ENCODE peak calls at places on chromosome 19, in seven cellular contexts. One of them, this sample, is unnamed.

GRCh38 chr19:12647490-12648071 is 19.0 kb downstream of the MAN2B1 start:
- DNase-seq in H1: peak; percentile 80
- DNase-seq in H9: peak; percentile 92
- DNase-seq in mesenchymal stem cell: no peak
- DNase-seq in neuronal stem cell: no peak
- DNase-seq in IMR-90: no peak
- DNase-seq in trophoblast cell: peak; percentile 65
- DNase-seq in this sample: peak; percentile 41

GRCh38 chr19:51724543-51724942 is 752 bp upstream of the HAS1 start:
- DNase-seq in neuronal stem cell: no peak
- DNase-seq in H1: no peak
- DNase-seq in trophoblast cell: no peak
- DNase-seq in IMR-90: no peak
- DNase-seq in mesenchymal stem cell: no peak
- DNase-seq in H9: no peak
- DNase-seq in this sample: no peak

GRCh38 chr19:611506-611869 is 21.8 kb downstream of the HCN2 start:
- DNase-seq in mesenchymal stem cell: peak; percentile 79
- DNase-seq in IMR-90: peak; percentile 96
- DNase-seq in trophoblast cell: no peak
- DNase-seq in H1: no peak
- DNase-seq in H9: no peak
- DNase-seq in neuronal stem cell: no peak
- DNase-seq in this sample: no peak

GRCh38 chr19:39677931-39678889 is 22.5 kb downstream of the LGALS16 start:
- DNase-seq in neuronal stem cell: no peak
- DNase-seq in trophoblast cell: no peak
- DNase-seq in H9: no peak
- DNase-seq in H1: no peak
- DNase-seq in mesenchymal stem cell: no peak
- DNase-seq in IMR-90: peak; percentile 39
- DNase-seq in this sample: no peak

GRCh38 chr19:11480081-11480926 is 542 bp downstream of the ELAVL3 start:
- DNase-seq in IMR-90: no peak
- DNase-seq in neuronal stem cell: no peak
- DNase-seq in H9: no peak
- DNase-seq in mesenchymal stem cell: no peak
- DNase-seq in trophoblast cell: no peak
- DNase-seq in H1: no peak
- DNase-seq in this sample: no peak

GRCh38 chr19:45098521-45099464 is 5.8 kb downstream of the PPP1R37 start:
- DNase-seq in neuronal stem cell: no peak
- DNase-seq in IMR-90: peak; percentile 45
- DNase-seq in mesenchymal stem cell: no peak
- DNase-seq in H1: no peak
- DNase-seq in H9: no peak
- DNase-seq in trophoblast cell: no peak
- DNase-seq in this sample: no peak

GRCh38 chr19:45294291-45295029 is 28.2 kb downstream of the CKM start:
- DNase-seq in IMR-90: no peak
- DNase-seq in H9: no peak
- DNase-seq in neuronal stem cell: no peak
- DNase-seq in trophoblast cell: no peak
- DNase-seq in mesenchymal stem cell: no peak
- DNase-seq in H1: no peak
- DNase-seq in this sample: no peak

GRCh38 chr19:1850809-1851544 is 2.7 kb upstream of the REXO1 start:
- DNase-seq in trophoblast cell: peak; percentile 21
- DNase-seq in H1: no peak
- DNase-seq in IMR-90: no peak
- DNase-seq in mesenchymal stem cell: no peak
- DNase-seq in neuronal stem cell: no peak
- DNase-seq in H9: peak; percentile 63
- DNase-seq in this sample: peak; percentile 44

GRCh38 chr19:45095496-45096413 is 2.8 kb downstream of the PPP1R37 start:
- DNase-seq in mesenchymal stem cell: no peak
- DNase-seq in H9: no peak
- DNase-seq in neuronal stem cell: no peak
- DNase-seq in trophoblast cell: no peak
- DNase-seq in H1: no peak
- DNase-seq in IMR-90: no peak
- DNase-seq in this sample: no peak

DNA sequence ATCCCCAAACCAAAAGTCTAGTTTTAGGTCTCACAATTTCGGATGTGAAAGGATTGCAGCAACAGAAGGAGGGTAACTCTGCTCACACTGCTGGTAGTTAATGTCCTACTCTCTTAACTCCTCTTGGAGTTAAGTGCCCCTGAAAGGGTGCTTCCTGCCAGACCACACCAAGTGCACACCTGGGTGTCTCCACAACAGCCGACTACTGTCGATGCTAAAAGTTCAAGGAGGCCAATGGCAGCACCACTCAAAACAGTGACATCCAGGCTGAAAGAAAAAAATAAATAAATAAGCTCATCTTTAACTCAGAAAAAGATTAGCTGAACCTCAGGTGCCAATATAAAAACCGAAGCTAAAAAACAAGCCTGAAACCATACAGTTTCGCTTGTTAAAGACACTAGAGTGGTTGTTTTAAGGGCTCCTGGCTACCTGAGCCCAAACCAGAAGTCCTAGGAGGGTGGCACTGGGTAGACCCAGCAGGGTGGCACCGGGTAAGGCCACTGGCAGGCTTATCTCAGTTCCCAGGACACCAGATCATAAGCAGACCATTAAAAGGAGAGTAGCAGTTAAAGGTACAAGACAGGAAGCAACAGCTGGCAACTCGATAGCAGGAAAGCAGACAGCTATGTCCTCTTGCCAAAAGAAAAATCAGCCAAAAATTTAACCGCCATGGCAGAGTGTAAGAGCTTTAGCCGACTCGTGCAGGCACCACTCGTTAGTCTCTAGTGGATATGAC is 39.3 kb downstream of the BRD4 start:
- DNase-seq in H9: no peak
- DNase-seq in neuronal stem cell: no peak
- DNase-seq in trophoblast cell: no peak
- DNase-seq in IMR-90: no peak
- DNase-seq in mesenchymal stem cell: no peak
- DNase-seq in H1: no peak
- DNase-seq in this sample: no peak
- H3K4me2 ChIP-seq in H9: no peak overlapping the region
- H3K4me2 ChIP-seq in neuronal stem cell: no peak overlapping the region
- H3K4me2 ChIP-seq in trophoblast cell: no peak overlapping the region
- H3K4me2 ChIP-seq in IMR-90: peak overlapping the region; percentile 78
- H3K4me2 ChIP-seq in mesenchymal stem cell: no peak overlapping the region
- H3K4me2 ChIP-seq in H1: no peak overlapping the region
- H3K4me2 ChIP-seq in this sample: no peak overlapping the region

GRCh38 chr19:4267901-4268815 is 10.9 kb upstream of the SHD start:
- DNase-seq in neuronal stem cell: no peak
- DNase-seq in H1: no peak
- DNase-seq in trophoblast cell: no peak
- DNase-seq in mesenchymal stem cell: no peak
- DNase-seq in IMR-90: no peak
- DNase-seq in H9: no peak
- DNase-seq in this sample: no peak

GRCh38 chr19:4266253-4267000 is 12.6 kb upstream of the SHD start:
- DNase-seq in H1: no peak
- DNase-seq in H9: no peak
- DNase-seq in neuronal stem cell: no peak
- DNase-seq in trophoblast cell: no peak
- DNase-seq in IMR-90: no peak
- DNase-seq in mesenchymal stem cell: no peak
- DNase-seq in this sample: no peak

GRCh38 chr19:4268816-4269430 is 10.1 kb upstream of the SHD start:
- DNase-seq in H9: no peak
- DNase-seq in IMR-90: no peak
- DNase-seq in trophoblast cell: no peak
- DNase-seq in mesenchymal stem cell: no peak
- DNase-seq in neuronal stem cell: no peak
- DNase-seq in H1: no peak
- DNase-seq in this sample: no peak

GRCh38 chr19:4267101-4267900 is 11.8 kb upstream of the SHD start:
- DNase-seq in H1: peak; percentile 61
- DNase-seq in IMR-90: peak; percentile 37
- DNase-seq in neuronal stem cell: peak; percentile 60
- DNase-seq in H9: peak; percentile 89
- DNase-seq in mesenchymal stem cell: peak; percentile 75
- DNase-seq in trophoblast cell: peak; percentile 66
- DNase-seq in this sample: peak; percentile 92

GRCh38 chr19:4264812-4265211 is 14.3 kb upstream of the SHD start:
- DNase-seq in IMR-90: no peak
- DNase-seq in neuronal stem cell: no peak
- DNase-seq in trophoblast cell: no peak
- DNase-seq in mesenchymal stem cell: no peak
- DNase-seq in H9: no peak
- DNase-seq in H1: no peak
- DNase-seq in this sample: no peak
- H2BK5ac ChIP-seq in IMR-90: no peak overlapping the region
- H2BK5ac ChIP-seq in neuronal stem cell: no peak overlapping the region
- H2BK5ac ChIP-seq in trophoblast cell: no peak overlapping the region
- H2BK5ac ChIP-seq in mesenchymal stem cell: no peak overlapping the region
- H2BK5ac ChIP-seq in H9: no peak overlapping the region
- H2BK5ac ChIP-seq in H1: no peak overlapping the region
- H2BK5ac ChIP-seq in this sample: no peak overlapping the region

DNA sequence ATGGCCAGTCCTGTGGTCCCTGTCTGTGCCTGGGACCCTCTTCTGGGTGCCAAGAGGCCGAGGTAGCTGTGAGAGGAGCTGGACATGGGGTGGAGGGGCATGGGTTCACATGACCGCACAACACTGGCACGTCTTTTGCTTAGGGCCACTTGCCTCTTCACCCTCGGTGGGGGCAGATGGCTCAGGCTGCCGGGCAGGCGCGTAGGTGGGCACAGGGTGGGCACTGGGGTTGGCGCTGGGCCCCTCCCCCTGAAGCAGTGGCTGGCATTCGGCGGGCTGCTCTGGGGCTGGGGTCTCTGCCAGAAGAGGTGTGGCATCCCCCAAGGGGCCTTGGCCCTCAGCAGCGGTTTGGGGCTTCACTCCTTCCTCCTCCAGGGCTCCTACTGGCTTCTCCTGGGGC is 8.4 kb downstream of the PALM3 start:
- DNase-seq in H1: no peak
- DNase-seq in trophoblast cell: no peak
- DNase-seq in neuronal stem cell: no peak
- DNase-seq in H9: no peak
- DNase-seq in mesenchymal stem cell: no peak
- DNase-seq in IMR-90: no peak
- DNase-seq in this sample: no peak
- H2AK5ac ChIP-seq in H1: no peak overlapping the region
- H2AK5ac ChIP-seq in trophoblast cell: no peak overlapping the region
- H2AK5ac ChIP-seq in neuronal stem cell: no peak overlapping the region
- H2AK5ac ChIP-seq in H9: no peak overlapping the region
- H2AK5ac ChIP-seq in mesenchymal stem cell: no peak overlapping the region
- H2AK5ac ChIP-seq in IMR-90: no peak overlapping the region
- H2AK5ac ChIP-seq in this sample: no peak overlapping the region

DNA sequence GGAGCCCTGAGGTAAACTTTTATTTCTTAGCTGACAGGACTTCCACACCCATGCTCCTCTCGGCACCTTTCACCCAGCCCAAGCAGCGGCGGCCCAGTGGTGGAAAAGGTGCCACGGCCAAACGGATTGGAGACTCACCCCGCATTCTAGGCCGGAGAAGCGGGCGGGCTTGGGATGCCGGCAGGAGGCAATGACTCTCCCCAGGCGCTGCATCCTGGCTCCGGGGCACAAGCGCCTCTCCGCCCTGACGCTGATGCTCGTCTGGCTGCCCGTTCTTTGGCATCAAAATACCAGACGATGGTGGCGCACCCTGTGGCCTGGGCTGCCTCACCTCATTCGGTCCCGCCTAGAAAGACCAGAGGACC is 6.7 kb upstream of the ZNF606 start:
- DNase-seq in trophoblast cell: no peak
- DNase-seq in mesenchymal stem cell: no peak
- DNase-seq in H9: no peak
- DNase-seq in H1: no peak
- DNase-seq in neuronal stem cell: no peak
- DNase-seq in IMR-90: no peak
- DNase-seq in this sample: no peak
- H3K4me2 ChIP-seq in trophoblast cell: peak overlapping the region; percentile 58
- H3K4me2 ChIP-seq in mesenchymal stem cell: no peak overlapping the region
- H3K4me2 ChIP-seq in H9: peak overlapping the region; percentile 33
- H3K4me2 ChIP-seq in H1: no peak overlapping the region
- H3K4me2 ChIP-seq in neuronal stem cell: peak overlapping the region; percentile 40
- H3K4me2 ChIP-seq in IMR-90: peak overlapping the region; percentile 44
- H3K4me2 ChIP-seq in this sample: peak overlapping the region; percentile 29

DNA sequence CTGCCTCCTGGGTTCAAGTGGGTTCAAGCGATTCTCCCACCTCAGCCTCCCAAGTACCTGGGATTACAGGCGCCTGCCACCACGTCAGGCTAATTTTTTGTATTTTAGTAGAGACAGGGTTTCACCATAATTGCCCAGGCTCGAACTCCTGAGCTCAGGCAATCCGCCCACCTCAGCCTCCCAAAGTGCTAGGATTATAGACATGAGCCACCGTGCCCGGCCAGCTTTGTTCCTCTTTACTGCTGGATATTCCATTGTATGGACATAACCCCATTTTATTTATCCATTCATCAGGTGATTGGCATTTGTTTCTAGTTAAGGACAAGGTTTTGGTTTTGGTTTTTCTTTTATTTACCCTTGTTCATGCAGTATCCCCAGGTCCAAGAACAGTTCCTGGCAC is 4.1 kb upstream of the RPS9 start:
- DNase-seq in trophoblast cell: no peak
- DNase-seq in H1: no peak
- DNase-seq in H9: no peak
- DNase-seq in mesenchymal stem cell: no peak
- DNase-seq in IMR-90: no peak
- DNase-seq in neuronal stem cell: no peak
- DNase-seq in this sample: no peak
- H2BK5ac ChIP-seq in trophoblast cell: no peak overlapping the region
- H2BK5ac ChIP-seq in H1: no peak overlapping the region
- H2BK5ac ChIP-seq in H9: no peak overlapping the region
- H2BK5ac ChIP-seq in mesenchymal stem cell: no peak overlapping the region
- H2BK5ac ChIP-seq in IMR-90: no peak overlapping the region
- H2BK5ac ChIP-seq in neuronal stem cell: no peak overlapping the region
- H2BK5ac ChIP-seq in this sample: no peak overlapping the region